ENCODE peak calls at places on chromosomes 7 and 10, in seven cellular contexts. Q, A, Y, U, L, M and B are unnamed samples.
A peak's percentile ranks its signal among the peaks of the same experiment; 100 is the strongest.

GRCh38 chr7:31105256-31105950 is 53.3 kb downstream of the ADCYAP1R1 start:
- DNase-seq in Q (peak; percentile 14), U (no peak), M (peak; percentile 11), Y (no peak), L (no peak), A (no peak), B (no peak)

GRCh38 chr10:116811691-116812090 is 37.6 kb upstream of the ENO4 start:
- DNase-seq in L (no peak), U (no peak), Q (no peak), M (no peak), A (no peak), Y (no peak), B (no peak)

GRCh38 chr10:125266541-125266940 is 106.2 kb upstream of the CTBP2 start:
- DNase-seq in L (no peak), Y (no peak), Q (no peak), M (no peak), U (no peak), A (no peak), B (no peak)

GRCh38 chr10:132987671-132988571 is 45.6 kb upstream of the CFAP46 start:
- DNase-seq in M (no peak), Q (no peak), U (peak; percentile 82), A (peak; percentile 93), Y (no peak), L (no peak), B (no peak)

GRCh38 chr10:110535958-110536891 is 31.3 kb upstream of the SMC3 start:
- DNase-seq in Q (no peak), U (no peak), Y (no peak), A (peak; percentile 60), L (no peak), M (peak; percentile 34), B (peak; percentile 81)

GRCh38 chr10:17737021-17737965 is 14.7 kb upstream of the TMEM236 start:
- DNase-seq in M (peak; percentile 37), Q (no peak), Y (no peak), A (peak; percentile 61), L (peak; percentile 59), U (no peak), B (no peak)

GRCh38 chr7:114508096-114508495 is 93.5 kb downstream of the FOXP2 start:
- DNase-seq in U (no peak), Q (no peak), L (no peak), M (no peak), A (peak; percentile 57), Y (no peak), B (no peak)

GRCh38 chr10:49696311-49696710 is 16.9 kb downstream of the C10orf53 start:
- DNase-seq in U (no peak), L (no peak), M (no peak), A (no peak), Q (no peak), Y (no peak), B (no peak)

GRCh38 chr10:91582063-91582673 is 50.7 kb downstream of the PPP1R3C start:
- DNase-seq in A (no peak), Y (no peak), U (no peak), M (no peak), Q (no peak), L (peak; percentile 68), B (no peak)

GRCh38 chr7:36034020-36034419 is 119.0 kb upstream of the EEPD1 start:
- DNase-seq in A (no peak), Q (no peak), Y (no peak), L (no peak), M (no peak), U (no peak), B (peak; percentile 37)

GRCh38 chr7:35015346-35015859 is 21.9 kb downstream of the DPY19L1 start:
- DNase-seq in Q (no peak), L (no peak), U (no peak), M (no peak), A (no peak), Y (no peak), B (no peak)

GRCh38 chr7:158568974-158569857 is 18.4 kb downstream of the PTPRN2 start:
- DNase-seq in U (no peak), Q (no peak), Y (peak; percentile 73), M (no peak), L (no peak), A (no peak), B (no peak)

GRCh38 chr10:94640562-94640961 is 43.0 kb upstream of the CYP2C18 start:
- DNase-seq in Y (no peak), A (no peak), Q (no peak), U (no peak), M (no peak), L (no peak), B (no peak)

GRCh38 chr7:107742678-107743566 is 1.0 kb upstream of the CBLL1 start:
- DNase-seq in U (no peak), Q (peak; percentile 70), Y (peak; percentile 87), L (peak; percentile 71), A (no peak), M (peak; percentile 57), B (peak; percentile 7)

GRCh38 chr7:48337012-48337621 is 165.9 kb downstream of the ABCA13 start:
- DNase-seq in Q (no peak), U (no peak), M (no peak), A (peak; percentile 35), L (peak; percentile 53), Y (no peak), B (no peak)

GRCh38 chr10:122259075-122259466 is 12.0 kb upstream of the BTBD16 start:
- DNase-seq in Y (no peak), Q (no peak), U (no peak), M (no peak), A (no peak), L (no peak), B (no peak)

GRCh38 chr10:108544500-108545120 is 1378.7 kb downstream of the XPNPEP1 start:
- DNase-seq in Q (peak; percentile 66), A (peak; percentile 43), Y (no peak), L (peak; percentile 72), U (no peak), M (peak; percentile 79), B (no peak)

GRCh38 chr7:37083311-37084096 is 359.2 kb upstream of the AOAH start:
- DNase-seq in M (no peak), U (peak; percentile 4), Q (no peak), A (peak; percentile 27), Y (no peak), L (no peak), B (no peak)

GRCh38 chr10:11208243-11208642 is 190.6 kb downstream of the CELF2 start:
- DNase-seq in Y (no peak), L (no peak), M (no peak), Q (no peak), U (no peak), A (no peak), B (no peak)

GRCh38 chr10:11207276-11207809 is 189.7 kb downstream of the CELF2 start:
- DNase-seq in A (no peak), M (no peak), Y (peak; percentile 30), U (no peak), L (no peak), Q (no peak), B (no peak)

GRCh38 chr10:11209810-11210141 is 192.1 kb downstream of the CELF2 start:
- DNase-seq in L (no peak), U (no peak), Y (no peak), Q (no peak), M (no peak), A (no peak), B (no peak)

GRCh38 chr10:11210211-11210922 is 192.7 kb downstream of the CELF2 start:
- DNase-seq in Y (no peak), U (no peak), M (no peak), Q (no peak), A (no peak), L (no peak), B (no peak)

GRCh38 chr10:11208908-11209809 is 191.5 kb downstream of the CELF2 start:
- DNase-seq in L (no peak), Q (no peak), M (no peak), U (no peak), Y (no peak), A (no peak), B (no peak)
- H3K4me3 ChIP-seq in L (no peak overlapping the region), Q (no peak overlapping the region), M (no peak overlapping the region), U (no peak overlapping the region), Y (no peak overlapping the region), A (no peak overlapping the region), B (no peak overlapping the region)

GRCh38 chr7:860149-860548 is 16.2 kb upstream of the GET4 start:
- DNase-seq in M (no peak), A (no peak), Q (no peak), U (no peak), Y (peak; percentile 52), L (no peak), B (no peak)

GRCh38 chr7:861222-861621 is 15.1 kb upstream of the GET4 start:
- DNase-seq in U (no peak), Y (no peak), M (peak; percentile 73), A (no peak), Q (peak; percentile 90), L (no peak), B (no peak)

GRCh38 chr7:857661-858060 is 18.7 kb upstream of the GET4 start:
- DNase-seq in L (no peak), Q (no peak), M (no peak), U (no peak), A (peak; percentile 17), Y (no peak), B (no peak)

GRCh38 chr7:862157-862556 is 14.2 kb upstream of the GET4 start:
- DNase-seq in L (no peak), Q (no peak), A (no peak), Y (no peak), M (no peak), U (no peak), B (no peak)

GRCh38 chr7:859368-860030 is 16.9 kb upstream of the GET4 start:
- DNase-seq in U (no peak), Q (peak; percentile 71), A (no peak), M (no peak), Y (peak; percentile 63), L (no peak), B (no peak)
- H3K36me3 ChIP-seq in U (peaks cover 46% of the 10 kb centered on the region), Q (peaks cover 4% of the 10 kb centered on the region), A (peaks cover 42% of the 10 kb centered on the region), M (peaks cover 99% of the 10 kb centered on the region), Y (peaks cover 93% of the 10 kb centered on the region), L (peaks cover 71% of the 10 kb centered on the region), B (peaks cover 1% of the 10 kb centered on the region)

DNA sequence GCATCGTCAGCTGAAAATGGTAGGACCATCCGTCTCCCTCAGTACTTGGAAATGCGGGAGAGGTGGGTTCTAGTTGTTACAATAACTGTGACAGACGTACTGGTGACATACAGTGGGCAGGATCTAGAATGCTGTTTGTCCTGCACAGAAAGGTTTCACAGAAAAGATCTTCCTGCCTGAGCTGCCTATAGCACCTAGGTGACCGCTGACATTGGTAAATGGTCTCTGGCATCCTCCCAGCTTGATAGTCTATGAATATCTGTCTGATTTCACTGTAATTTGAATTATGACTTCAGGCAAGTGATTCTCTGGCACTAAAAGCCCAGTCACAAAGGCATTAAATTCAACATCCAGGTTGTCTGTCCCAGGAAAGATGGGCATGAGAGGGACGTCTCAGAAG is 38.2 kb upstream of the CCDC3 start:
- DNase-seq in Y (no peak), Q (no peak), U (no peak), A (no peak), L (no peak), M (no peak), B (no peak)
- TF ChIP-seq CTCF in Y (no peak), Q (no peak), U (no peak), A (no peak), L (no peak), M (no peak), B (no peak)

DNA sequence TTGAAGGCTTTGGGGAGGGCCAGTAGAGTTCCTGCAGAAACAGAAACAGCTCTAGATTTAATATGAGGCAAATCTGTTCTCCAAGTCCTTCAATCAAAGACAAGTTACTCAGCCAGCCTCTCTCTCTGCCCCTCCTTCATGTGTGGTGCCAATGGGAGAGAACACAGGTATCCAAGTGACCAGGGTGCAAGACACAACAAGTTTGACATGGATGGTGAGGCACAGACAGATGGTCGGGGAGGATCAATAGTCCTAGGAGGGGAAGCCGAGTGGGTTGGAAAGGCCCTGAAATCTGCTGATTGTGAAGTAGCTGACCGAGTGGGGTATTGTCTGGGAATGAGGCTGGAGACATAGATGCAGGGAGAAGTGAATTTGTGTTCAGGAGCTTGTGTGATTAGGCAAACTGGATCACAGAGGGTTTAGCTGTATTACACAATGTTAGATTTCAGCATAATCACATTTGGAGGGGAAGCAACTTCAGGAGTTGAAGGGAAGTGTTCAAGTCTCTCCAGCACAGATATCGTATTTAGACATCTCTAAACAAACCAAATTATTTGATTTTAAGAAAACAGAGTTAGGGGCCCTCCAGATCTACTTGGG is 1.5 kb downstream of the GIMAP1 start:
- DNase-seq in L (no peak), Q (no peak), A (no peak), Y (no peak), M (no peak), U (no peak), B (no peak)
- H3K4me3 ChIP-seq in L (no peak overlapping the region), Q (no peak overlapping the region), A (no peak overlapping the region), Y (peak overlapping the region; percentile 56), M (peak overlapping the region; percentile 42), U (no peak overlapping the region), B (no peak overlapping the region)